ENCODE peak calls at places on chromosome 15, in six cellular contexts. H is IMR-90, J is left ventricle myocardium inferior, T is fibroblast of lung, Z is SK-N-SH, P is AG04450. K is an unnamed sample.

GRCh38 chr15:101530224-101530958 is 40.9 kb upstream of the PCSK6 start:
- DNase-seq in Z (peak), P (no peak), J (no peak), T (no peak), H (no peak), K (no peak)

GRCh38 chr15:79724312-79724711 is 172.5 kb downstream of the MTHFS start:
- DNase-seq in P (no peak), Z (no peak), T (peak), H (peak), J (no peak), K (no peak)

GRCh38 chr15:66481107-66481856 is 16.3 kb downstream of the SNAPC5 start:
- DNase-seq in H (peak), P (no peak), T (peak), Z (no peak), J (no peak), K (no peak)

GRCh38 chr15:79944625-79945024 is 26.4 kb downstream of the BCL2A1 start:
- DNase-seq in Z (no peak), J (no peak), T (no peak), H (no peak), P (no peak), K (no peak)

GRCh38 chr15:37733628-37734027 is 200.8 kb upstream of the TMCO5A start:
- DNase-seq in T (peak), J (no peak), Z (no peak), H (no peak), P (no peak), K (no peak)

GRCh38 chr15:32979710-32980109 is 214.8 kb downstream of the FMN1 start:
- DNase-seq in Z (no peak), T (peak), J (no peak), P (peak), H (peak), K (no peak)

GRCh38 chr15:101520395-101520794 is 30.9 kb upstream of the PCSK6 start:
- DNase-seq in H (no peak), Z (peak), P (no peak), J (no peak), T (no peak), K (no peak)

GRCh38 chr15:81480645-81481053 is 106.6 kb upstream of the TMC3 start:
- DNase-seq in T (peak), Z (peak), P (peak), H (peak), J (no peak), K (peak)

GRCh38 chr15:67133738-67134576 is 68.6 kb downstream of the SMAD3 start:
- DNase-seq in T (peak), J (no peak), H (peak), P (no peak), Z (no peak), K (peak)

GRCh38 chr15:67358812-67359211 is 104.2 kb downstream of the IQCH start:
- DNase-seq in H (no peak), P (no peak), T (no peak), J (no peak), Z (no peak), K (no peak)

GRCh38 chr15:101348643-101349496 is 53.8 kb upstream of the SNRPA1 start:
- DNase-seq in H (no peak), Z (no peak), P (no peak), J (no peak), T (no peak), K (no peak)

GRCh38 chr15:67176195-67176971 is 78.1 kb downstream of the AAGAB start:
- DNase-seq in J (peak), P (no peak), H (no peak), T (no peak), Z (peak), K (no peak)

GRCh38 chr15:63948971-63949370 is 97.3 kb downstream of the DAPK2 start:
- DNase-seq in T (peak), Z (no peak), P (no peak), H (no peak), J (no peak), K (no peak)

GRCh38 chr15:99409097-99409473 is 156.7 kb upstream of the MEF2A start:
- DNase-seq in P (no peak), T (peak), H (peak), Z (peak), J (peak), K (peak)

GRCh38 chr15:84034831-84035753 is 200.5 kb upstream of the GOLGA6L4 start:
- DNase-seq in P (peak), J (no peak), Z (peak), T (peak), H (peak), K (peak)

DNA sequence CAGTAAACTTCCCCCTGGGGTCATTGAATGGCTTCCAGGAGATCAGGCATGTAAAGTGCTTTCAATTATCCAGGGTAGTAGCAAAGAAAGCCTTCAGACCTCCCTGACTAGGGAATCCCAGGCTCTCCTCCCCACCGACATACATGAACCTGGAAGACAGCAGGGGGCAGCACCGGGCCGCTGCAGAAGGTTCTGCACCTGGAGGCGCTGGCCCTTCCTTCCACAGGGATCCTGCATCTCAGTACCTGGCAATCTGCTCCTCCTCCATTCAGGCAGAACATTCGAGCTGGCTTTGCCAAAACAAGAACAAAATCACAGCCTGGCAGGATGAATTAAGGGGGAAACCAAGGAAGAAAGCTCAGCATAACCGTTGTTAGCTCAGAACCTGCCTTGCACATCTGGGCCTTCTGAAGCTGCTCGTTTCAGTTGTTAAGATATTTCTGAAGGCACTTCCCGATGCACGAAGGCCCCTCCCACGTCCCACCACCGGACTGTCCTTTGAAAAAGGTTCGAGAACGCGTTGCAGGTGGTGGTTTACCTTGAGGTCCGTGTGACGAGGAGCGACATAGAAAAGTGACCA is 237.7 kb downstream of the SLCO3A1 start:
- DNase-seq in H (peak), T (peak), P (no peak), J (no peak), Z (peak), K (peak)
- TF ChIP-seq CTCF in H (peak), T (peak), P (peak), J (peak), Z (peak), K (peak)

GRCh38 chr15:52609593-52609992 is 40.8 kb upstream of the ARPP19 start:
- DNase-seq in Z (no peak), J (no peak), T (no peak), H (no peak), P (no peak), K (no peak)
- H3K4me3 ChIP-seq in Z (no peak), J (no peak), T (no peak), H (no peak), P (no peak), K (no peak)

DNA sequence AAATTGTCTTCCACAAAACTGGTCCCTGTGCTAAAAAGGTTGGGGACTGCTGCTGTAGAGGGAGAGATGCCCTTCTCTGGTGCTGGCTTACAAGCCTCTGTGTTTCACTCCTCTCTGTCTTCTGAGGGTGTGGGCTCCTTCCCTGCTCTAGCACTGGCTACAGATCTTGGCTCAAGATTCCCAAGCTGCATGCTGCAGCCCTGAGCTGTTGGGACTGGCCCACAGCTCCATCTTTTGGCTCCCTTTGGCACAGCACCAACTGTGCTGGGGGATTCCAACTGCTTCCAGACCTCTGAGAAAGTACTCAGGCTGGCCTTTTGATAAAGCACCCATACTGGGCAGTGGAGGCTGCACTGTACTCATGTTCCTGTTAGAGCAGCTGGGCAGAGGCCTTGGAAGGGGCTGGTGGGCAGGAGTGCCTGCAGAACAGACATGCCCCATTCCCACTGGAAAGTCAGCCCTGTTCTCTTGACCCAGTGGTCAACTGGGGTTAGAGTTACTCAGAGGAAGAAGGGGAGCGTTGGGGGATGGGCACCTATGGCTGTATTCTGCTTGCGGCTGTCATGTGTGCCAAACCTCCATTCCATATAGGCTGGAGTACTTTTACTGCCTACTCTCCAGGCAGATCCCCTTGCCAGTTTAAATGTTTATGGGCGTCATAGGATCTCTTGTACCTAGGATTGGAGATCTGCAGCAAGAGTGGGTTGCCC is 55.7 kb downstream of the GALK2 start:
- DNase-seq in T (peak), P (no peak), H (peak), J (no peak), Z (peak), K (no peak)
- TF ChIP-seq CTCF in T (no peak), P (peak), H (peak), J (no peak), Z (peak), K (no peak)

GRCh38 chr15:52682776-52683175 is 3.6 kb upstream of the ATOSA start:
- DNase-seq in J (no peak), Z (no peak), T (no peak), P (no peak), H (no peak), K (peak)

GRCh38 chr15:52680756-52681155 is 1.6 kb upstream of the ATOSA start:
- DNase-seq in Z (no peak), H (no peak), J (no peak), P (no peak), T (no peak), K (no peak)

GRCh38 chr15:52681441-52681840 is 2.3 kb upstream of the ATOSA start:
- DNase-seq in Z (no peak), P (no peak), H (no peak), T (no peak), J (no peak), K (no peak)

GRCh38 chr15:52682200-52682599 is 3.0 kb upstream of the ATOSA start:
- DNase-seq in P (no peak), H (no peak), T (no peak), Z (no peak), J (no peak), K (no peak)

DNA sequence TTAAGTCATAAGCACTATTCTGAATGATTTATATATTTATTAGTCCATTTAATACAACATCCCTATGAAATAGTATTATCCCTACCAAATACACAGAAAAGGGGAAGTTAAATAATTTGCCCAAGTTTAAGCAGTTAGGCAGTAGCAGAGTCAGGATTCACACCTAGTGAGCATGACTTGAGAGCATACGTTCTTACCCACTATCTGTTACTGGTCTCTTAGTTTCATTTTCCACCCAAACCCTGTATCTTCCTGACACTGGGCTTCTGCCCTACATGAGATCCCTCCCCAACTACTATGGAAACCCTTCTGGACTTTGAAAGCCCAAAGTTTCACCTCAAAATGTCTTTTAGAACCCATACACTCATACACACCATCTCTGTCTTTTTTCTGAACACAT is 4.4 kb upstream of the ATOSA start:
- DNase-seq in Z (no peak), H (no peak), T (no peak), J (no peak), P (no peak), K (peak)
- H3K4me3 ChIP-seq in Z (no peak), H (no peak), T (no peak), J (no peak), P (no peak), K (no peak)

GRCh38 chr15:45827275-45827674 is 192.4 kb downstream of the SQOR start:
- DNase-seq in J (no peak), P (no peak), T (no peak), H (no peak), Z (no peak), K (no peak)
- TF ChIP-seq CTCF in J (no peak), P (no peak), T (no peak), H (no peak), Z (no peak), K (no peak)

DNA sequence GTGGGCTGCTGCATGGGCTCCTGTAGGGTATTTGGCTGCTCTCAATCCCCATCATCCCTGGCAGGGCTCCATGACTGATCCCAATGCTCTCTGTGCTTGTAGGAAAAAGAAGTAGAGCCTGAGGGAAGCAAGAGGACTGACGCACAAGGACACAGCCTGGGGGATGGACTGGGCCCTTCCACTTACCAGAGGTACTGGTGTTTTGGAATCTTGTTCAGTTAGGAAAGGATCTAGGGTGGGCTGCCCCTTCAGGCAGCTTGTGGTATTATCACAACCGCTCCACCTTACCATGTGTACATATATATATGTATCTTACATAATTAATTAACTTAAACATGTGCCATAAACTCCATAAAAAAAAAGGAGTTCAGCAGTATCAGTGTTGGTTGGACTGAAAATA is 1.3 kb downstream of the SLC28A2 start:
- DNase-seq in Z (peak), T (no peak), H (no peak), P (no peak), J (no peak), K (peak)
- H3K4me3 ChIP-seq in Z (no peak), T (no peak), H (no peak), P (no peak), J (no peak), K (no peak)

DNA sequence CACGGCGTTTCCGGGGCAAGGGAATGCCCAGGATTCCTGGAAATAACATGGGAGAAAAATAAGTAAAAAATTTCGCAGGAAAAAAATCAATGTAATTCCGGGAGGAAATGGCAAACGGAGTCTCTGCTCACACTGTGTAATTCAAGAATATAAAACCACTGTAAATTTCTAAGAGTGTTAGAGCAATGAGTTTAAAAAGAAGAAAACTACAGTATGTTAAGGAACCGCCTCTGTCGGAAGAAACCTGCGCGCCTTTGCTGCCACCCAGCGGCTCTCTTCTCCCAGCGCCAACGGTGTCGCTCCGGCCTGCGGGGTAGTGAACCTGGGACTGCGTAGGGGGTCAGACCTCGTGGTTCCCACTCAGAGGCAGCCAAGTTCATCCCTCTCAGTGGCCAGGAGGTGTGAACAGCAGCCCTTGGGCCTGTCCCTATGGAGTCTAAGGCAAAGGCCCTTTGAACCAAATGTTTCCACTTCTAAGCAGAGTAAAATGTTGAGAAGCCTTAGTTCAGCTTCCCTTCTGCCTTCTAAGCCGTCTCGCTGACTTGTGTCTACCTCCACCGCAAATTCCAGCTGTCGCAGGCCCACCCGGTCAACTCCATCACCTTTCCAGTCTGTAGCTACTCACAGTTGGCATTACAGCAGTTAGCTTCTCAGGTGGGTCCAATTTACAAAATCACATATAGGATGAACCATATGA is 896 bp upstream of the RAB27A start:
- DNase-seq in P (peak), Z (peak), H (peak), T (peak), J (peak), K (peak)
- TF ChIP-seq CTCF in P (peak), Z (peak), H (peak), T (peak), J (peak), K (peak)

DNA sequence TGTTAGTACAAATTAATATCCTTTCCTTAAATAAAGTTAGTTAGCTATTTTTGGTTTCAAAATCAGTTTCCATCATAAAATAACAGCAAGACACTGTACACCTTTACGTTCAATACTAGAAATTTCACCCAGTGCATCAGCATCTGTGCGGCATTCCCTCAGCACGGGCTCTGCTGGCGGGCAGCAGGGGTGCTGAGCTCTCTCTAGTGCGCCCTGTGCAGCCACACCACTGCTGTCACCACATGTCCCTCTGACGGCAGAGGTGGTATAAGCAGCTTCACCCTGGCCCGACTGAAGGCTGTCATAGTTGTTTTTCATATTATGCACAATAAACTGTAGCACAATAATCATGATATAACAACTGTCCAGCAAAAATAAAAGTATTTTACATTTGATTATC is 35.4 kb downstream of the FAN1 start:
- DNase-seq in Z (no peak), J (no peak), P (no peak), T (no peak), H (no peak), K (no peak)
- H3K4me3 ChIP-seq in Z (no peak), J (no peak), P (no peak), T (no peak), H (no peak), K (no peak)

GRCh38 chr15:68719051-68719450 is 101.6 kb downstream of the ANP32A start:
- DNase-seq in H (no peak), T (no peak), Z (no peak), J (no peak), P (no peak), K (no peak)

GRCh38 chr15:68718468-68718867 is 102.2 kb downstream of the ANP32A start:
- DNase-seq in P (no peak), T (no peak), Z (no peak), H (no peak), J (no peak), K (no peak)

GRCh38 chr15:68715111-68715510 is 105.6 kb downstream of the ANP32A start:
- DNase-seq in T (no peak), H (no peak), Z (no peak), J (no peak), P (no peak), K (no peak)

GRCh38 chr15:68719676-68720075 is 101.0 kb downstream of the ANP32A start:
- DNase-seq in H (no peak), J (no peak), Z (no peak), T (peak), P (no peak), K (no peak)

GRCh38 chr15:68717952-68718351 is 102.7 kb downstream of the ANP32A start:
- DNase-seq in P (no peak), T (no peak), H (no peak), J (no peak), Z (no peak), K (no peak)
- TF ChIP-seq CTCF in P (no peak), T (no peak), H (no peak), J (no peak), Z (no peak), K (no peak)

DNA sequence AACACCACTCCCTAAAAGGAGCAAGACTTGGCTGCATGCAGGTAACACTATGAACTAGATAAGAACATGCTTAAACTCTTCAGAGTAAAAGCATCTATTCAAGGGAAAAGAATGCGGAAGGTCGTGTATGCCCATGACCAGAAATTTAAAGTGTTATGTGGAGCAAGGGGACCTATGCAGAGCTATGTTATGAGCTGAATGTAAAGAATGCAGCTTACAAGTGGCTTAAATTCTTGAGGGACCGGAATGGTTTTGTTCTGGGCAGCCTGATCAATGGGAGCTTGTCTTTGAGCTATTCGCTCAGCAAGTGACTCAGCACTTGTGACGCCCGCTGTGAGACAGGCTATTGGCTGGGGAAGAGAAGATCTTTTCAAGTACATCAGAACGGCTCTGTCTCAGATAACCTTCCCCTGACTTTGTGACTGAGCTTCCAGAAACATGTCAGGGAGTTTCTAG is 367.5 kb upstream of the THBS1 start:
- DNase-seq in T (peak), P (peak), H (peak), J (peak), Z (no peak), K (no peak)
- H3K4me3 ChIP-seq in T (no peak), P (no peak), H (no peak), J (no peak), Z (no peak), K (no peak)